ENCODE peak calls at places on chromosomes 5 and 9, in seven cellular contexts. J is uterus; O is DMS53; A is Kasumi-1; W is stimulated activated CD4-positive, alpha-beta T cell treated with anti-CD3 and anti-CD28 coated beads, Interleukin-1b, Interleukin-23, amount 100 ng/mL, for 1 hour; X is cardiac fibroblast; I is NCI-H446 treated with DMSO at 0.1 percent for 48 hours. E is an unnamed sample.

GRCh38 chr9:134057311-134057665 is 10.5 kb downstream of the BRD3 start:
- DNase-seq in O (no peak), J (no peak), I (no peak), W (no peak), X (no peak), A (no peak), E (no peak)

GRCh38 chr5:41193462-41194166 is 19.7 kb downstream of the C6 start:
- DNase-seq in O (peak), A (no peak), X (peak), J (peak), W (no peak), I (peak), E (no peak)

GRCh38 chr9:130846487-130847305 is 11.6 kb downstream of the ABL1 start:
- DNase-seq in O (no peak), I (no peak), X (peak), A (no peak), W (no peak), J (peak), E (peak)

GRCh38 chr9:124139001-124139400 is 118.7 kb upstream of the NEK6 start:
- DNase-seq in W (no peak), X (peak), A (no peak), O (no peak), J (no peak), I (no peak), E (no peak)

GRCh38 chr9:16236326-16236725 is 634.1 kb downstream of the BNC2 start:
- DNase-seq in I (no peak), J (peak), O (no peak), X (peak), A (no peak), W (no peak), E (no peak)

GRCh38 chr5:44727100-44727499 is 81.6 kb upstream of the MRPS30 start:
- DNase-seq in A (no peak), W (no peak), X (no peak), J (no peak), O (no peak), I (no peak), E (no peak)

GRCh38 chr9:95025213-95026170 is 292.0 kb downstream of the FANCC start:
- DNase-seq in J (peak), O (peak), A (no peak), I (no peak), W (no peak), X (peak), E (no peak)

GRCh38 chr9:250039-250438 is 35.4 kb downstream of the DOCK8 start:
- DNase-seq in X (no peak), O (no peak), W (no peak), J (no peak), I (no peak), A (no peak), E (peak)

GRCh38 chr9:94933429-94933828 is 206.9 kb downstream of the AOPEP start:
- DNase-seq in I (no peak), W (no peak), A (no peak), J (no peak), X (peak), O (no peak), E (no peak)

GRCh38 chr5:35092703-35093102 is 45.0 kb upstream of the AGXT2 start:
- DNase-seq in J (no peak), X (no peak), O (no peak), W (no peak), A (no peak), I (no peak), E (no peak)